ENCODE peak calls at places on chromosome 16, in nine cellular contexts. L is left colon; J is activated CD4-positive, alpha-beta T cell treated with anti-CD3 and anti-CD28 coated beads for 24 hours; C is NCI-H1092; Z is NCI-H2081; U is foreskin fibroblast; G is Right ventricle myocardium superior; N is anterior cingulate cortex; K is hypothalamus. B is an unnamed sample.

GRCh38 chr16:12708266-12708665 is 95.4 kb downstream of the CPPED1 start:
- DNase-seq in L (no peak), J (no peak), C (no peak), Z (no peak), U (no peak), G (no peak), N (no peak), K (no peak), B (peak)

GRCh38 chr16:16021988-16022682 is 72.7 kb downstream of the ABCC1 start:
- DNase-seq in L (peak), J (no peak), C (no peak), Z (no peak), U (peak), G (peak), N (peak), K (peak), B (peak)

GRCh38 chr16:70685938-70686375 is at the start of gene MTSS2:
- DNase-seq in L (peak), J (no peak), C (peak), Z (peak), U (peak), G (peak), N (peak), K (peak), B (no peak)

GRCh38 chr16:88069397-88070168 is 118.3 kb downstream of the BANP start:
- DNase-seq in L (peak), J (no peak), C (no peak), Z (no peak), U (no peak), G (peak), N (no peak), K (no peak), B (no peak)

GRCh38 chr16:31301708-31302400 is 42.1 kb downstream of the ITGAM start:
- DNase-seq in L (no peak), J (no peak), C (no peak), Z (no peak), U (no peak), G (no peak), N (no peak), K (no peak), B (no peak)

GRCh38 chr16:9402293-9402865 is 310.9 kb downstream of the HAPSTR1 start:
- DNase-seq in L (no peak), J (no peak), C (no peak), Z (no peak), U (no peak), G (no peak), N (no peak), K (no peak), B (no peak)

GRCh38 chr16:66364117-66364958 is 2.2 kb upstream of the CDH5 start:
- DNase-seq in L (peak), J (no peak), C (peak), Z (no peak), U (no peak), G (peak), N (no peak), K (no peak), B (peak)

GRCh38 chr16:72785886-72786285 is 262.0 kb downstream of the ZFHX3 start:
- DNase-seq in L (no peak), J (no peak), C (no peak), Z (no peak), U (no peak), G (no peak), N (no peak), K (no peak), B (no peak)

GRCh38 chr16:86519649-86520316 is 9.5 kb downstream of the FOXF1 start:
- DNase-seq in L (peak), J (peak), C (peak), Z (no peak), U (no peak), G (peak), N (no peak), K (peak), B (no peak)

GRCh38 chr16:50747206-50747956 is 5.5 kb downstream of the CYLD start:
- DNase-seq in L (no peak), J (no peak), C (no peak), Z (no peak), U (no peak), G (no peak), N (no peak), K (no peak), B (no peak)

GRCh38 chr16:16127469-16128116 is 95.7 kb downstream of the ABCC6 start:
- DNase-seq in L (peak), J (peak), C (peak), Z (peak), U (peak), G (peak), N (no peak), K (peak), B (peak)

GRCh38 chr16:51919736-51920135 is 627.2 kb downstream of the TOX3 start:
- DNase-seq in L (no peak), J (no peak), C (no peak), Z (no peak), U (no peak), G (no peak), N (no peak), K (no peak), B (no peak)

GRCh38 chr16:11201498-11202259 is 54.3 kb downstream of the SOCS1 start:
- DNase-seq in L (no peak), J (no peak), C (no peak), Z (no peak), U (peak), G (no peak), N (no peak), K (no peak), B (no peak)

GRCh38 chr16:82361885-82362284 is 191.9 kb upstream of the MPHOSPH6 start:
- DNase-seq in L (no peak), J (no peak), C (no peak), Z (no peak), U (no peak), G (no peak), N (no peak), K (no peak), B (no peak)

GRCh38 chr16:23469814-23470213 is 16.8 kb upstream of the COG7 start:
- DNase-seq in L (no peak), J (no peak), C (no peak), Z (no peak), U (peak), G (no peak), N (no peak), K (no peak), B (no peak)

GRCh38 chr16:14198603-14199002 is 127.5 kb downstream of the MRTFB start:
- DNase-seq in L (no peak), J (no peak), C (no peak), Z (no peak), U (no peak), G (no peak), N (no peak), K (no peak), B (no peak)

GRCh38 chr16:84104231-84104630 is 12.5 kb downstream of the MBTPS1 start:
- DNase-seq in L (no peak), J (no peak), C (no peak), Z (no peak), U (no peak), G (no peak), N (no peak), K (no peak), B (no peak)

GRCh38 chr16:50251375-50252081 is 14.8 kb upstream of the ADCY7 start:
- DNase-seq in L (no peak), J (no peak), C (no peak), Z (no peak), U (peak), G (no peak), N (no peak), K (no peak), B (peak)

GRCh38 chr16:2022723-2023097 is 3.1 kb downstream of the NPW start:
- DNase-seq in L (no peak), J (no peak), C (no peak), Z (no peak), U (no peak), G (no peak), N (no peak), K (no peak), B (no peak)

GRCh38 chr16:54542805-54543504 is 256.4 kb upstream of the IRX3 start:
- DNase-seq in L (no peak), J (no peak), C (peak), Z (no peak), U (no peak), G (no peak), N (no peak), K (no peak), B (no peak)

GRCh38 chr16:57638381-57638780 is 10.0 kb downstream of the ADGRG1 start:
- DNase-seq in L (no peak), J (no peak), C (no peak), Z (no peak), U (no peak), G (no peak), N (no peak), K (no peak), B (no peak)

GRCh38 chr16:2299915-2300192 is 31.9 kb upstream of the RNPS1 start:
- DNase-seq in L (no peak), J (no peak), C (no peak), Z (no peak), U (no peak), G (no peak), N (no peak), K (no peak), B (no peak)

GRCh38 chr16:46573008-46573833 is 48.0 kb downstream of the SHCBP1 start:
- DNase-seq in L (no peak), J (no peak), C (no peak), Z (no peak), U (peak), G (no peak), N (no peak), K (no peak), B (no peak)

GRCh38 chr16:30743690-30744089 is 4.5 kb upstream of the PHKG2 start:
- DNase-seq in L (no peak), J (no peak), C (no peak), Z (no peak), U (no peak), G (peak), N (no peak), K (no peak), B (no peak)

GRCh38 chr16:51953541-51953940 is 593.4 kb downstream of the TOX3 start:
- DNase-seq in L (no peak), J (no peak), C (no peak), Z (no peak), U (no peak), G (no peak), N (no peak), K (no peak), B (no peak)

GRCh38 chr16:84552135-84552534 is 47.7 kb upstream of the MEAK7 start:
- DNase-seq in L (no peak), J (no peak), C (no peak), Z (no peak), U (no peak), G (no peak), N (no peak), K (no peak), B (no peak)

GRCh38 chr16:85650864-85651811 is 37.6 kb downstream of the GINS2 start:
- DNase-seq in L (no peak), J (no peak), C (peak), Z (peak), U (no peak), G (peak), N (no peak), K (no peak), B (no peak)

GRCh38 chr16:3187798-3188674 is at the start of gene OR1F1:
- DNase-seq in L (no peak), J (peak), C (no peak), Z (peak), U (peak), G (no peak), N (no peak), K (no peak), B (no peak)